ENCODE peak calls at places on chromosomes 2 and 18, in seven cellular contexts. Z is foreskin fibroblast, N is Karpas-422, Y is SW 1271, X is Kasumi-1, P is sigmoid colon, L is lower leg skin. H is an unnamed sample.

GRCh38 chr2:144452169-144453038 is 67.5 kb downstream of the ZEB2 start:
- DNase-seq in Z (no peak), N (no peak), Y (no peak), X (peak), P (no peak), L (no peak), H (no peak)

GRCh38 chr2:24926602-24927252 is 6.7 kb upstream of the ADCY3 start:
- DNase-seq in Z (peak), N (no peak), Y (no peak), X (no peak), P (peak), L (peak), H (no peak)

GRCh38 chr2:224017976-224018375 is 21.1 kb downstream of the SERPINE2 start:
- DNase-seq in Z (no peak), N (no peak), Y (no peak), X (no peak), P (no peak), L (no peak), H (no peak)

GRCh38 chr2:240433973-240434727 is 1.3 kb upstream of the GPC1 start:
- DNase-seq in Z (peak), N (no peak), Y (no peak), X (no peak), P (peak), L (peak), H (no peak)

GRCh38 chr2:200450288-200450687 is 59.6 kb downstream of the KCTD18 start:
- DNase-seq in Z (no peak), N (no peak), Y (no peak), X (no peak), P (no peak), L (no peak), H (no peak)

GRCh38 chr2:134120718-134121630 is 132.9 kb upstream of the MGAT5 start:
- DNase-seq in Z (peak), N (peak), Y (peak), X (peak), P (peak), L (peak), H (no peak)

GRCh38 chr2:26612522-26613240 is 28.5 kb downstream of the CIB4 start:
- DNase-seq in Z (no peak), N (no peak), Y (no peak), X (peak), P (peak), L (peak), H (no peak)

GRCh38 chr18:10739152-10739551 is 213.3 kb downstream of the NAPG start:
- DNase-seq in Z (no peak), N (no peak), Y (no peak), X (no peak), P (no peak), L (no peak), H (no peak)